ENCODE peak calls at places on chromosomes 7 and 10, in ten cellular contexts. L, Z, O, M, R, S, J, U, T and Y are unnamed samples.

GRCh38 chr10:126065751-126066150 is 169.4 kb downstream of the FANK1 start:
- DNase-seq in R (no peak), J (no peak), M (no peak), O (no peak), T (no peak), S (no peak), U (no peak), Z (peak), L (no peak), Y (no peak)

GRCh38 chr7:151137841-151138540 is 29.5 kb downstream of the GBX1 start:
- DNase-seq in Z (no peak), M (no peak), T (no peak), R (no peak), O (peak), L (no peak), S (no peak), J (no peak), U (no peak), Y (peak)

GRCh38 chr7:6384327-6384726 is 63.4 kb downstream of the DAGLB start:
- DNase-seq in M (no peak), O (no peak), S (no peak), R (no peak), J (no peak), L (no peak), Z (no peak), T (no peak), U (no peak), Y (no peak)

GRCh38 chr7:79142706-79143105 is 310.8 kb downstream of the MAGI2 start:
- DNase-seq in Z (no peak), M (no peak), L (no peak), J (no peak), S (no peak), U (no peak), O (no peak), T (no peak), R (no peak), Y (no peak)

GRCh38 chr7:105647591-105647990 is 66.3 kb upstream of the EFCAB10 start:
- DNase-seq in Z (no peak), R (no peak), T (no peak), J (no peak), U (no peak), M (peak), S (no peak), O (no peak), L (no peak), Y (peak)

GRCh38 chr7:148609045-148609725 is 18.6 kb downstream of the C7orf33 start:
- DNase-seq in R (no peak), J (no peak), M (no peak), T (no peak), S (no peak), O (no peak), U (peak), L (no peak), Z (no peak), Y (no peak)

GRCh38 chr10:92690211-92691041 is 671 bp downstream of the HHEX start:
- DNase-seq in J (no peak), U (peak), R (peak), O (peak), Z (no peak), L (peak), T (no peak), S (peak), M (no peak), Y (peak)

GRCh38 chr7:3042861-3043489 is 692 bp downstream of the CARD11 start:
- DNase-seq in M (no peak), R (peak), S (peak), J (no peak), O (no peak), L (peak), Z (no peak), T (no peak), U (no peak), Y (no peak)

GRCh38 chr7:2231992-2232765 is 566 bp downstream of the MAD1L1 start:
- DNase-seq in Z (peak), J (no peak), R (no peak), L (no peak), M (no peak), S (no peak), T (no peak), U (peak), O (no peak), Y (no peak)

GRCh38 chr7:1367501-1367900 is 91.8 kb downstream of the MICALL2 start:
- DNase-seq in L (no peak), J (no peak), O (peak), U (no peak), R (no peak), Z (no peak), T (no peak), M (no peak), S (no peak), Y (no peak)

GRCh38 chr7:135512135-135512887 is 2.4 kb upstream of the CNOT4 start:
- DNase-seq in T (no peak), L (no peak), M (peak), Z (peak), R (no peak), O (no peak), U (peak), J (no peak), S (no peak), Y (no peak)

GRCh38 chr7:119482209-119482608 is 790.8 kb upstream of the KCND2 start:
- DNase-seq in S (no peak), U (peak), M (no peak), T (no peak), R (no peak), Z (peak), O (no peak), L (no peak), J (no peak), Y (no peak)

GRCh38 chr10:127928021-127928806 is 21.3 kb downstream of the PTPRE start:
- DNase-seq in O (no peak), J (no peak), U (peak), T (no peak), R (no peak), S (peak), L (no peak), M (no peak), Z (peak), Y (peak)

GRCh38 chr7:935321-936130 is 19.0 kb downstream of the ADAP1 start:
- DNase-seq in L (no peak), U (no peak), J (no peak), R (peak), O (peak), Z (no peak), T (no peak), S (no peak), M (no peak), Y (peak)

GRCh38 chr10:112678987-112679386 is 232.0 kb downstream of the VTI1A start:
- DNase-seq in L (no peak), J (no peak), O (no peak), S (no peak), U (no peak), T (no peak), Z (no peak), R (no peak), M (no peak), Y (no peak)

GRCh38 chr7:71145906-71146901 is 14.3 kb downstream of the GALNT17 start:
- DNase-seq in M (no peak), Z (no peak), S (no peak), R (no peak), O (no peak), L (no peak), J (no peak), T (no peak), U (no peak), Y (no peak)

GRCh38 chr7:156334636-156335035 is 305.9 kb upstream of the RNF32 start:
- DNase-seq in O (no peak), S (no peak), M (no peak), U (no peak), Z (no peak), J (no peak), L (no peak), R (no peak), T (no peak), Y (no peak)

GRCh38 chr10:12637649-12638048 is 288.3 kb downstream of the CAMK1D start:
- DNase-seq in R (no peak), T (no peak), O (no peak), L (no peak), M (no peak), U (no peak), Z (no peak), S (no peak), J (no peak), Y (no peak)

GRCh38 chr7:44145969-44146897 is 5.1 kb upstream of the MYL7 start:
- DNase-seq in R (peak), M (no peak), T (no peak), Z (peak), S (peak), L (peak), J (peak), O (peak), U (peak), Y (peak)

GRCh38 chr10:46525824-46526681 is 30.4 kb downstream of the GPRIN2 start:
- DNase-seq in Z (no peak), J (no peak), T (no peak), S (no peak), U (no peak), R (no peak), O (no peak), L (no peak), M (no peak), Y (no peak)

GRCh38 chr10:88115968-88116367 is 252.5 kb downstream of the PTEN start:
- DNase-seq in O (no peak), S (no peak), T (peak), M (no peak), Z (no peak), J (no peak), U (no peak), L (no peak), R (no peak), Y (no peak)

GRCh38 chr10:5618829-5619228 is 47.6 kb downstream of the ASB13 start:
- DNase-seq in U (no peak), S (no peak), M (no peak), R (no peak), L (no peak), J (no peak), Z (no peak), T (no peak), O (peak), Y (peak)

GRCh38 chr10:12902135-12902572 is 99.4 kb downstream of the CCDC3 start:
- DNase-seq in S (peak), L (no peak), J (no peak), O (no peak), T (no peak), U (peak), M (peak), Z (peak), R (peak), Y (no peak)

GRCh38 chr7:29377718-29378117 is 183.1 kb downstream of the CHN2 start:
- DNase-seq in J (no peak), R (no peak), L (no peak), T (no peak), U (no peak), Z (no peak), S (no peak), M (peak), O (no peak), Y (no peak)

GRCh38 chr10:22821501-22821900 is 106.4 kb upstream of the ARMC3 start:
- DNase-seq in U (peak), Z (no peak), J (no peak), L (no peak), O (no peak), T (no peak), R (no peak), M (no peak), S (no peak), Y (no peak)

GRCh38 chr7:138776156-138776833 is 21.5 kb upstream of the TMEM213 start:
- DNase-seq in L (no peak), R (no peak), Z (no peak), J (no peak), T (no peak), S (peak), O (no peak), U (no peak), M (peak), Y (no peak)

GRCh38 chr7:137209151-137209822 is 134.2 kb downstream of the PTN start:
- DNase-seq in Z (no peak), T (no peak), M (no peak), O (no peak), J (no peak), R (no peak), L (no peak), U (no peak), S (no peak), Y (no peak)

GRCh38 chr7:17147409-17147808 is 151.0 kb upstream of the AHR start:
- DNase-seq in O (no peak), T (peak), R (no peak), Z (no peak), M (no peak), S (no peak), L (no peak), J (no peak), U (no peak), Y (no peak)

GRCh38 chr10:11551915-11552602 is 59.4 kb downstream of the USP6NL start:
- DNase-seq in Z (no peak), T (peak), L (no peak), R (no peak), O (no peak), M (no peak), U (peak), J (no peak), S (no peak), Y (no peak)

GRCh38 chr7:152883858-152884257 is 124.3 kb downstream of the ACTR3B start:
- DNase-seq in S (peak), R (no peak), M (no peak), T (no peak), L (no peak), Z (no peak), O (no peak), U (no peak), J (no peak), Y (no peak)

GRCh38 chr7:13988011-13988410 is 1.5 kb downstream of the ETV1 start:
- DNase-seq in T (no peak), R (no peak), U (peak), J (no peak), Z (no peak), L (no peak), O (no peak), S (no peak), M (no peak), Y (no peak)

GRCh38 chr7:114791771-114792170 is 130.1 kb upstream of the MDFIC start:
- DNase-seq in O (no peak), Z (no peak), R (no peak), U (peak), J (no peak), S (no peak), M (no peak), T (no peak), L (no peak), Y (no peak)

GRCh38 chr7:150949564-150949963 is 28.6 kb downstream of the KCNH2 start:
- DNase-seq in J (no peak), L (no peak), S (no peak), R (no peak), Z (peak), U (peak), O (no peak), M (no peak), T (no peak), Y (peak)

GRCh38 chr7:117704098-117704497 is 169.1 kb downstream of the CTTNBP2 start:
- DNase-seq in R (no peak), J (no peak), T (no peak), U (no peak), L (no peak), S (no peak), Z (no peak), M (no peak), O (no peak), Y (no peak)

GRCh38 chr10:121771957-121772356 is 155.9 kb downstream of the ATE1 start:
- DNase-seq in L (no peak), S (no peak), Z (no peak), R (no peak), O (no peak), U (no peak), M (no peak), T (no peak), J (no peak), Y (no peak)

GRCh38 chr10:17248964-17249363 is 20.9 kb downstream of the VIM start:
- DNase-seq in J (no peak), L (no peak), S (no peak), U (no peak), O (no peak), Z (no peak), T (no peak), R (no peak), M (no peak), Y (no peak)

GRCh38 chr10:132514841-132515521 is 22.6 kb upstream of the INPP5A start:
- DNase-seq in R (no peak), L (no peak), Z (no peak), S (peak), O (peak), J (no peak), M (no peak), T (no peak), U (no peak), Y (peak)

GRCh38 chr7:79453558-79454324 is at the start of gene MAGI2:
- DNase-seq in L (no peak), T (no peak), U (peak), Z (peak), M (no peak), S (peak), J (no peak), O (peak), R (peak), Y (peak)

GRCh38 chr7:71504697-71505441 is 372.9 kb downstream of the GALNT17 start:
- DNase-seq in M (no peak), J (no peak), R (no peak), L (no peak), Z (no peak), S (no peak), U (no peak), O (no peak), T (no peak), Y (no peak)